ENCODE peak calls at places on chromosomes 13 and 19, in six cellular contexts. One of them, this sample, is unnamed.

GRCh38 chr13:112200200-112200599 is 133.3 kb downstream of the SOX1 start:
- DNase-seq in D721Med: no peak
- DNase-seq in brain microvascular endothelial cell: no peak
- DNase-seq in stomach: no peak
- DNase-seq in fibroblast of mammary gland: no peak
- DNase-seq in activated B cell treated with CpG ODN at 0.5 μM for 24 hours: no peak
- DNase-seq in this sample: no peak

GRCh38 chr13:112657850-112658445 is 31.9 kb upstream of the ATP11A start:
- DNase-seq in D721Med: no peak
- DNase-seq in brain microvascular endothelial cell: peak; percentile 83
- DNase-seq in stomach: no peak
- DNase-seq in fibroblast of mammary gland: peak; percentile 22
- DNase-seq in activated B cell treated with CpG ODN at 0.5 μM for 24 hours: no peak
- DNase-seq in this sample: peak; percentile 66

GRCh38 chr13:65913173-65913572 is 1317.0 kb downstream of the PCDH9 start:
- DNase-seq in D721Med: no peak
- DNase-seq in brain microvascular endothelial cell: peak; percentile 69
- DNase-seq in stomach: no peak
- DNase-seq in fibroblast of mammary gland: peak; percentile 91
- DNase-seq in activated B cell treated with CpG ODN at 0.5 μM for 24 hours: no peak
- DNase-seq in this sample: peak; percentile 75

GRCh38 chr13:111460548-111461444 is 140.4 kb downstream of the TEX29 start:
- DNase-seq in D721Med: no peak
- DNase-seq in brain microvascular endothelial cell: peak; percentile 44
- DNase-seq in stomach: no peak
- DNase-seq in fibroblast of mammary gland: peak; percentile 50
- DNase-seq in activated B cell treated with CpG ODN at 0.5 μM for 24 hours: no peak
- DNase-seq in this sample: peak; percentile 40

GRCh38 chr19:48194041-48194871 is 23.8 kb downstream of the ZSWIM9 start:
- DNase-seq in D721Med: no peak
- DNase-seq in brain microvascular endothelial cell: no peak
- DNase-seq in stomach: no peak
- DNase-seq in fibroblast of mammary gland: no peak
- DNase-seq in activated B cell treated with CpG ODN at 0.5 μM for 24 hours: no peak
- DNase-seq in this sample: peak; percentile 27

GRCh38 chr13:102484329-102484728 is 82.5 kb upstream of the FGF14 start:
- DNase-seq in D721Med: no peak
- DNase-seq in brain microvascular endothelial cell: peak; percentile 1
- DNase-seq in stomach: no peak
- DNase-seq in fibroblast of mammary gland: peak; percentile 54
- DNase-seq in activated B cell treated with CpG ODN at 0.5 μM for 24 hours: no peak
- DNase-seq in this sample: peak; percentile 38

GRCh38 chr13:74061939-74062595 is 72.1 kb downstream of the KLF12 start:
- DNase-seq in D721Med: no peak
- DNase-seq in brain microvascular endothelial cell: peak; percentile 71
- DNase-seq in stomach: no peak
- DNase-seq in fibroblast of mammary gland: peak; percentile 63
- DNase-seq in activated B cell treated with CpG ODN at 0.5 μM for 24 hours: no peak
- DNase-seq in this sample: peak; percentile 30

GRCh38 chr13:48505597-48506091 is 27.2 kb downstream of the RCBTB2 start:
- DNase-seq in D721Med: no peak
- DNase-seq in brain microvascular endothelial cell: no peak
- DNase-seq in stomach: no peak
- DNase-seq in fibroblast of mammary gland: no peak
- DNase-seq in activated B cell treated with CpG ODN at 0.5 μM for 24 hours: no peak
- DNase-seq in this sample: no peak

GRCh38 chr19:47109541-47110375 is 3.8 kb downstream of the ZC3H4 start:
- DNase-seq in D721Med: no peak
- DNase-seq in brain microvascular endothelial cell: peak; percentile 25
- DNase-seq in stomach: no peak
- DNase-seq in fibroblast of mammary gland: peak; percentile 69
- DNase-seq in activated B cell treated with CpG ODN at 0.5 μM for 24 hours: no peak
- DNase-seq in this sample: peak; percentile 77

GRCh38 chr19:43910884-43911283 is 24.2 kb downstream of the ZNF45 start:
- DNase-seq in D721Med: no peak
- DNase-seq in brain microvascular endothelial cell: no peak
- DNase-seq in stomach: no peak
- DNase-seq in fibroblast of mammary gland: no peak
- DNase-seq in activated B cell treated with CpG ODN at 0.5 μM for 24 hours: no peak
- DNase-seq in this sample: no peak

GRCh38 chr19:11381535-11382369 is 2.4 kb downstream of the EPOR start:
- DNase-seq in D721Med: peak; percentile 66
- DNase-seq in brain microvascular endothelial cell: peak; percentile 81
- DNase-seq in stomach: peak; percentile 68
- DNase-seq in fibroblast of mammary gland: peak; percentile 93
- DNase-seq in activated B cell treated with CpG ODN at 0.5 μM for 24 hours: peak; percentile 66
- DNase-seq in this sample: peak; percentile 94

GRCh38 chr19:12543855-12544254 is 7.4 kb downstream of the ZNF564 start:
- DNase-seq in D721Med: no peak
- DNase-seq in brain microvascular endothelial cell: peak; percentile 7
- DNase-seq in stomach: no peak
- DNase-seq in fibroblast of mammary gland: peak; percentile 51
- DNase-seq in activated B cell treated with CpG ODN at 0.5 μM for 24 hours: no peak
- DNase-seq in this sample: peak; percentile 41

GRCh38 chr13:67278230-67278629 is 48.1 kb upstream of the PCDH9 start:
- DNase-seq in D721Med: no peak
- DNase-seq in brain microvascular endothelial cell: peak; percentile 90
- DNase-seq in stomach: no peak
- DNase-seq in fibroblast of mammary gland: peak; percentile 97
- DNase-seq in activated B cell treated with CpG ODN at 0.5 μM for 24 hours: no peak
- DNase-seq in this sample: peak; percentile 66

GRCh38 chr13:93248627-93249047 is 22.0 kb downstream of the GPC6 start:
- DNase-seq in D721Med: no peak
- DNase-seq in brain microvascular endothelial cell: peak; percentile 63
- DNase-seq in stomach: peak; percentile 31
- DNase-seq in fibroblast of mammary gland: no peak
- DNase-seq in activated B cell treated with CpG ODN at 0.5 μM for 24 hours: no peak
- DNase-seq in this sample: peak; percentile 53

GRCh38 chr13:21130116-21130515 is 46.2 kb downstream of the SKA3 start:
- DNase-seq in D721Med: no peak
- DNase-seq in brain microvascular endothelial cell: no peak
- DNase-seq in stomach: no peak
- DNase-seq in fibroblast of mammary gland: no peak
- DNase-seq in activated B cell treated with CpG ODN at 0.5 μM for 24 hours: no peak
- DNase-seq in this sample: no peak

GRCh38 chr13:49932868-49933267 is 3.3 kb downstream of the SPRYD7 start:
- DNase-seq in D721Med: no peak
- DNase-seq in brain microvascular endothelial cell: no peak
- DNase-seq in stomach: no peak
- DNase-seq in fibroblast of mammary gland: no peak
- DNase-seq in activated B cell treated with CpG ODN at 0.5 μM for 24 hours: no peak
- DNase-seq in this sample: no peak

GRCh38 chr19:43780706-43781525 is at the start of gene KCNN4:
- DNase-seq in D721Med: no peak
- DNase-seq in brain microvascular endothelial cell: peak; percentile 68
- DNase-seq in stomach: peak; percentile 57
- DNase-seq in fibroblast of mammary gland: peak; percentile 87
- DNase-seq in activated B cell treated with CpG ODN at 0.5 μM for 24 hours: peak; percentile 70
- DNase-seq in this sample: peak; percentile 78

GRCh38 chr13:103222683-103223082 is 156.5 kb upstream of the SLC10A2 start:
- DNase-seq in D721Med: no peak
- DNase-seq in brain microvascular endothelial cell: no peak
- DNase-seq in stomach: no peak
- DNase-seq in fibroblast of mammary gland: peak; percentile 23
- DNase-seq in activated B cell treated with CpG ODN at 0.5 μM for 24 hours: no peak
- DNase-seq in this sample: peak; percentile 65

GRCh38 chr13:22278336-22278929 is 607.6 kb downstream of the FGF9 start:
- DNase-seq in D721Med: no peak
- DNase-seq in brain microvascular endothelial cell: no peak
- DNase-seq in stomach: peak; percentile 72
- DNase-seq in fibroblast of mammary gland: peak; percentile 12
- DNase-seq in activated B cell treated with CpG ODN at 0.5 μM for 24 hours: no peak
- DNase-seq in this sample: no peak

GRCh38 chr13:32659736-32660135 is 73.5 kb downstream of the PDS5B start:
- DNase-seq in D721Med: no peak
- DNase-seq in brain microvascular endothelial cell: no peak
- DNase-seq in stomach: no peak
- DNase-seq in fibroblast of mammary gland: no peak
- DNase-seq in activated B cell treated with CpG ODN at 0.5 μM for 24 hours: no peak
- DNase-seq in this sample: no peak

GRCh38 chr19:38606131-38606530 is 11.6 kb downstream of the MAP4K1 start:
- DNase-seq in D721Med: peak; percentile 76
- DNase-seq in brain microvascular endothelial cell: no peak
- DNase-seq in stomach: no peak
- DNase-seq in fibroblast of mammary gland: no peak
- DNase-seq in activated B cell treated with CpG ODN at 0.5 μM for 24 hours: no peak
- DNase-seq in this sample: no peak

GRCh38 chr13:40589285-40590109 is 76.9 kb downstream of the FOXO1 start:
- DNase-seq in D721Med: no peak
- DNase-seq in brain microvascular endothelial cell: peak; percentile 76
- DNase-seq in stomach: no peak
- DNase-seq in fibroblast of mammary gland: peak; percentile 83
- DNase-seq in activated B cell treated with CpG ODN at 0.5 μM for 24 hours: no peak
- DNase-seq in this sample: peak; percentile 77

GRCh38 chr19:40417714-40417996 is 4.5 kb upstream of the PRX start:
- DNase-seq in D721Med: no peak
- DNase-seq in brain microvascular endothelial cell: no peak
- DNase-seq in stomach: no peak
- DNase-seq in fibroblast of mammary gland: no peak
- DNase-seq in activated B cell treated with CpG ODN at 0.5 μM for 24 hours: no peak
- DNase-seq in this sample: no peak

GRCh38 chr19:49217382-49217781 is 59.8 kb downstream of the TRPM4 start:
- DNase-seq in D721Med: no peak
- DNase-seq in brain microvascular endothelial cell: peak; percentile 27
- DNase-seq in stomach: no peak
- DNase-seq in fibroblast of mammary gland: no peak
- DNase-seq in activated B cell treated with CpG ODN at 0.5 μM for 24 hours: no peak
- DNase-seq in this sample: no peak

GRCh38 chr19:1183543-1184172 is 9.6 kb upstream of the SBNO2 start:
- DNase-seq in D721Med: no peak
- DNase-seq in brain microvascular endothelial cell: no peak
- DNase-seq in stomach: peak; percentile 76
- DNase-seq in fibroblast of mammary gland: no peak
- DNase-seq in activated B cell treated with CpG ODN at 0.5 μM for 24 hours: no peak
- DNase-seq in this sample: peak; percentile 90

GRCh38 chr13:114120486-114121430 is 11.7 kb downstream of the RASA3 start:
- DNase-seq in D721Med: peak; percentile 77
- DNase-seq in brain microvascular endothelial cell: no peak
- DNase-seq in stomach: no peak
- DNase-seq in fibroblast of mammary gland: no peak
- DNase-seq in activated B cell treated with CpG ODN at 0.5 μM for 24 hours: no peak
- DNase-seq in this sample: no peak

GRCh38 chr13:26254583-26255102 is 714 bp downstream of the CDK8 start:
- DNase-seq in D721Med: no peak
- DNase-seq in brain microvascular endothelial cell: peak; percentile 10
- DNase-seq in stomach: peak; percentile 73
- DNase-seq in fibroblast of mammary gland: peak; percentile 23
- DNase-seq in activated B cell treated with CpG ODN at 0.5 μM for 24 hours: peak; percentile 45
- DNase-seq in this sample: peak; percentile 48

DNA sequence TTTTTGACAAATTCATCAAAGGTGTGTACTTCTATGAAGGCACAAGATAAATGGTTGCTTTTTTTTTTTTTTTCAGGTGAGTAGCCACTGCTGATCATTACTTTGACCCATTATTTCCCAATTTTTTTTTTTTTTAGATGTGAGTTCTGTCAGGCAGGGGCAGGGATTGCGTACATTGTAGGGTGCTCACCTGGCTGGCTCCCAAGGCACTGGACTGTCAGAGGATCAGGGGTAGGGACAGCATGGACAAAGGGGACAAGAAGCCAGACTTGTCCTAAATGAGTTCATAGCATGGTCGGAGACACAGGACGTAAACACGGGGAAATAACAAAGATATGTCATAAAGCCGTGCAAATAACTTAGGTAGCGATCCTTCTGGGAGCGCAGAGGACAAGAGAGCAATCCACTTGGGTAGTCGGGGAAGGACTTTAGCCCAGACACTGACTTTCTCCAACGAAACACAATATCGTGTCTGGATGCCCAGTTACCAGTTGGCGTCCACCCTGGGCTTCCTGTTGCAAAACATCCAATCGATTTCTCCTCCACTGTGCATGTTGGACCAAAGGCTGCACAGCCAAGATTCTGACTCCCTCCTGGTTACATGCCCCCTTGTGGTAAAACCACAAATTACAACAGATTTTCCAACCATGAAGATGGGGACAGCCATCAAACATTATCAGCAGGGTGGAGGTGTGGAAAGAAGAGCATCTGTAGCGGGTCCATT is 27.5 kb upstream of the KATNAL1 start:
- DNase-seq in D721Med: no peak
- DNase-seq in brain microvascular endothelial cell: no peak
- DNase-seq in stomach: no peak
- DNase-seq in fibroblast of mammary gland: peak; percentile 37
- DNase-seq in activated B cell treated with CpG ODN at 0.5 μM for 24 hours: no peak
- DNase-seq in this sample: peak; percentile 57
- TF ChIP-seq CTCF in D721Med: peak; percentile 53
- TF ChIP-seq CTCF in brain microvascular endothelial cell: peak; percentile 58
- TF ChIP-seq CTCF in stomach: no peak
- TF ChIP-seq CTCF in fibroblast of mammary gland: peak; percentile 53
- TF ChIP-seq CTCF in activated B cell treated with CpG ODN at 0.5 μM for 24 hours: no peak
- TF ChIP-seq CTCF in this sample: peak; percentile 32

GRCh38 chr19:57830071-57830602 is at the start of gene ZNF587B:
- DNase-seq in D721Med: peak; percentile 63
- DNase-seq in brain microvascular endothelial cell: peak; percentile 78
- DNase-seq in stomach: peak; percentile 51
- DNase-seq in fibroblast of mammary gland: peak; percentile 57
- DNase-seq in activated B cell treated with CpG ODN at 0.5 μM for 24 hours: no peak
- DNase-seq in this sample: peak; percentile 11
- TF ChIP-seq CTCF in D721Med: peak; percentile 30
- TF ChIP-seq CTCF in brain microvascular endothelial cell: peak; percentile 54
- TF ChIP-seq CTCF in stomach: peak; percentile 29
- TF ChIP-seq CTCF in fibroblast of mammary gland: peak; percentile 6
- TF ChIP-seq CTCF in activated B cell treated with CpG ODN at 0.5 μM for 24 hours: no peak
- TF ChIP-seq CTCF in this sample: peak; percentile 23

GRCh38 chr19:42268704-42269517 is at the start of gene CIC:
- DNase-seq in D721Med: peak; percentile 94
- DNase-seq in brain microvascular endothelial cell: peak; percentile 100
- DNase-seq in stomach: peak; percentile 100
- DNase-seq in fibroblast of mammary gland: peak; percentile 100
- DNase-seq in activated B cell treated with CpG ODN at 0.5 μM for 24 hours: peak; percentile 95
- DNase-seq in this sample: peak; percentile 100
- TF ChIP-seq CTCF in D721Med: no peak
- TF ChIP-seq CTCF in brain microvascular endothelial cell: no peak
- TF ChIP-seq CTCF in stomach: no peak
- TF ChIP-seq CTCF in fibroblast of mammary gland: no peak
- TF ChIP-seq CTCF in activated B cell treated with CpG ODN at 0.5 μM for 24 hours: no peak
- TF ChIP-seq CTCF in this sample: no peak

DNA sequence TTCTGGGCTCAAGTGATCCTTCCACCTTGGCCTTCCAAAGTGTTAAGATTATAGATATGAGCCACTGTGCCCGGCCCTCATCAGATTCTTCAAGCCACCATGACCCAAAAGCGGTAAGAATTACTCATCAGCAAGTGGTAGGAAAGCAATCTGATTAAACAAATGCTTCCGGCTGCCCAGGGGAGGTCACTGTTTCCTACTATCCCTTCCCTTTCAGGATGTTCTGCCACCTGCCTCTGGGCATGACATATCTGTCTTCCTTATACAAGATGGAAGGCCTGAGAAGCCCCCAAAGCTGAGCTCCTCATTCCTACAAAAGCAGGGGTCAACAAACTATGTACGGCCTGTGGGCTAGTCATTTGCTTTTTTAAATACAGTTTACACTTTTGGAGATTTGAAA is 6.9 kb downstream of the ABHD8 start:
- DNase-seq in D721Med: no peak
- DNase-seq in brain microvascular endothelial cell: peak; percentile 38
- DNase-seq in stomach: no peak
- DNase-seq in fibroblast of mammary gland: peak; percentile 30
- DNase-seq in activated B cell treated with CpG ODN at 0.5 μM for 24 hours: no peak
- DNase-seq in this sample: peak; percentile 81
- TF ChIP-seq CTCF in D721Med: no peak
- TF ChIP-seq CTCF in brain microvascular endothelial cell: peak; percentile 25
- TF ChIP-seq CTCF in stomach: no peak
- TF ChIP-seq CTCF in fibroblast of mammary gland: no peak
- TF ChIP-seq CTCF in activated B cell treated with CpG ODN at 0.5 μM for 24 hours: no peak
- TF ChIP-seq CTCF in this sample: peak; percentile 33

GRCh38 chr19:18995804-18996241 is 37.5 kb downstream of the SUGP2 start:
- DNase-seq in D721Med: peak; percentile 48
- DNase-seq in brain microvascular endothelial cell: peak; percentile 88
- DNase-seq in stomach: peak; percentile 35
- DNase-seq in fibroblast of mammary gland: peak; percentile 91
- DNase-seq in activated B cell treated with CpG ODN at 0.5 μM for 24 hours: no peak
- DNase-seq in this sample: peak; percentile 61
- TF ChIP-seq CTCF in D721Med: peak; percentile 44
- TF ChIP-seq CTCF in brain microvascular endothelial cell: peak; percentile 87
- TF ChIP-seq CTCF in stomach: no peak
- TF ChIP-seq CTCF in fibroblast of mammary gland: peak; percentile 72
- TF ChIP-seq CTCF in activated B cell treated with CpG ODN at 0.5 μM for 24 hours: no peak
- TF ChIP-seq CTCF in this sample: peak; percentile 28

This sample was measured in MCF 10A.